ENCODE peak calls at places on chromosomes 2 and 18, in four cellular contexts. H is IMR-90, W is tibial nerve, A is heart left ventricle. Z is an unnamed sample.

GRCh38 chr18:73520229-73520628 is 627.4 kb downstream of the FBXO15 start:
- DNase-seq in H (peak), W (no peak), A (no peak), Z (no peak)

GRCh38 chr18:72233106-72233505 is 311.0 kb downstream of the CBLN2 start:
- DNase-seq in H (no peak), A (no peak), W (no peak), Z (no peak)

GRCh38 chr2:73859721-73860586 is 31.2 kb downstream of the STAMBP start:
- DNase-seq in W (no peak), H (peak), A (no peak), Z (no peak)

GRCh38 chr2:118794546-118794945 is 52.9 kb downstream of the EN1 start:
- DNase-seq in A (no peak), H (no peak), W (no peak), Z (no peak)

GRCh38 chr2:20616341-20616871 is 34.5 kb downstream of the HS1BP3 start:
- DNase-seq in W (no peak), A (no peak), H (no peak), Z (peak)

GRCh38 chr18:33802955-33803354 is 224.9 kb downstream of the ASXL3 start:
- DNase-seq in A (no peak), W (no peak), H (no peak), Z (no peak)

GRCh38 chr18:50791599-50792438 is 28.0 kb downstream of the MRO start:
- DNase-seq in W (no peak), H (no peak), A (no peak), Z (no peak)

GRCh38 chr2:72940786-72941185 is 23.5 kb downstream of the EMX1 start:
- DNase-seq in W (no peak), H (peak), A (no peak), Z (no peak)

GRCh38 chr2:48819206-48819605 is 63.7 kb upstream of the LHCGR start:
- DNase-seq in H (no peak), A (no peak), W (no peak), Z (no peak)

GRCh38 chr2:70685771-70686171 is 82.2 kb downstream of the ADD2 start:
- DNase-seq in H (no peak), A (no peak), W (no peak), Z (no peak)

GRCh38 chr18:32550958-32551357 is 80.3 kb upstream of the GAREM1 start:
- DNase-seq in W (no peak), A (no peak), H (no peak), Z (no peak)

GRCh38 chr2:234158812-234159211 is 108.3 kb downstream of the SPP2 start:
- DNase-seq in A (no peak), W (no peak), H (peak), Z (no peak)

GRCh38 chr2:50345691-50346090 is 686.2 kb downstream of the NRXN1 start:
- DNase-seq in A (no peak), W (no peak), H (no peak), Z (no peak)

GRCh38 chr18:2513616-2514015 is 57.7 kb downstream of the METTL4 start:
- DNase-seq in H (peak), W (no peak), A (no peak), Z (no peak)

GRCh38 chr18:13270279-13270911 is 51.8 kb downstream of the LDLRAD4 start:
- DNase-seq in W (no peak), H (no peak), A (no peak), Z (no peak)

GRCh38 chr2:80473806-80474205 is 169.3 kb upstream of the LRRTM1 start:
- DNase-seq in A (no peak), H (no peak), W (no peak), Z (no peak)

GRCh38 chr18:48153641-48154481 is 223.4 kb upstream of the SMAD2 start:
- DNase-seq in H (no peak), A (no peak), W (peak), Z (peak)

GRCh38 chr2:162301151-162301804 is 17.2 kb downstream of the IFIH1 start:
- DNase-seq in W (peak), H (peak), A (peak), Z (peak)

GRCh38 chr2:49371302-49371701 is 217.0 kb upstream of the FSHR start:
- DNase-seq in A (no peak), W (no peak), H (no peak), Z (no peak)

GRCh38 chr2:140814141-140814540 is 1316.7 kb downstream of the LRP1B start:
- DNase-seq in A (no peak), H (no peak), W (no peak), Z (peak)

GRCh38 chr2:197251576-197251975 is 59.0 kb downstream of the ANKRD44 start:
- DNase-seq in H (peak), W (no peak), A (no peak), Z (no peak)

GRCh38 chr2:64228126-64228678 is 84.0 kb upstream of the PELI1 start:
- DNase-seq in W (peak), A (peak), H (peak), Z (peak)

GRCh38 chr2:110873056-110873502 is 140.7 kb downstream of the ACOXL start:
- DNase-seq in W (no peak), H (no peak), A (no peak), Z (no peak)

GRCh38 chr2:126793885-126794613 is 104.6 kb upstream of the TEX51 start:
- DNase-seq in H (no peak), A (no peak), W (no peak), Z (peak)

GRCh38 chr2:115560671-115561070 is 1118.2 kb downstream of the DPP10 start:
- DNase-seq in H (no peak), W (no peak), A (no peak), Z (no peak)

GRCh38 chr2:105812180-105813044 is 67.7 kb downstream of the NCK2 start:
- DNase-seq in H (peak), A (peak), W (peak), Z (peak)

GRCh38 chr2:170822885-170823799 is 6.5 kb downstream of the GAD1 start:
- DNase-seq in A (no peak), H (no peak), W (no peak), Z (no peak)

GRCh38 chr2:85324639-85325465 is 2.9 kb downstream of the TGOLN2 start:
- DNase-seq in H (peak), W (no peak), A (no peak), Z (no peak)

GRCh38 chr2:118221952-118222594 is 133.8 kb downstream of the INSIG2 start:
- DNase-seq in H (peak), W (peak), A (no peak), Z (peak)

GRCh38 chr2:147913701-147914480 is 69.1 kb downstream of the ACVR2A start:
- DNase-seq in H (peak), W (no peak), A (no peak), Z (no peak)

DNA sequence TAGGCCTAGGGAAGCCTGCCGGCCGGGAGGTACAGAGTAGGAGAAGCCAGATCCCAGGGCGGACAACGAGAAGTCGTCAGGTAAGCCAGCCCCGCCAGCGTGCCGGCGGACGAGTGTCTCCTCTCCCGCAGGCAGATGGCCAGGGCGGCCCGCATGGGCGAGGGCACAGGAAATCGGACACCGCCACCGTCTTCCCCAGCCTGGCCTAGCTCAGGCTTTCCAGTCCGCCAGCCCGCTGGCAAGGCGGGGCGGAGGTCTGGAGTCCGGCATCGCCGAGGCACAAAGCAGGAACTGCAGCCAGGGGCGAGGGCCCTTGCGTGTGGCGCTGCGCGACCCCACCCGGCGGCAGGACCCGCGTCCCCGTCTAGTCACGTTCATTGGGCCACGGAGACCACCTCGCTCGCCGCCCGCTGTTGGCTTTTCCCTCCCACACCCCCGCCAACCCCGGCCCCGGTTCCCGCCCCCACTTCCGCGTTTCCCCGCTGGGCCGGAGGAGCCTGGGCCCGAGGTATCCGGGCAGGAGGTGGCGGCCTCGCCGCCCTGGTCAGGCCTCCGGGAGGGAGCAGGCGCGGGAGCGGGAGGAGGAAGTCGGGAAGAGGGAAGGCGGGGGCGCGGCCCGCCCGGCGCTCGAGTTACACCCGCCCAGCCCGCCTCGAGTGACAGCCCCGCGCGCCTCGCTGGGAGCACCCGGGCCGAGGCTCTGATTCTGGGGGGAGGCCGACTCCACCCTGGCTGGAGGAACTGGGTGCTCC is at the start of gene GPD2:
- DNase-seq in H (peak), W (peak), A (peak), Z (peak)
- TF ChIP-seq POLR2A in H (peak), W (peak), A (no peak), Z (no peak)

GRCh38 chr2:209773377-209773776 is 1.7 kb downstream of the UNC80 start:
- DNase-seq in W (no peak), A (no peak), H (no peak), Z (no peak)

GRCh38 chr2:209767316-209767715 is 4.3 kb upstream of the UNC80 start:
- DNase-seq in H (no peak), A (no peak), W (no peak), Z (no peak)

GRCh38 chr2:209771474-209772292 is at the start of gene UNC80:
- DNase-seq in A (peak), H (peak), W (peak), Z (peak)

GRCh38 chr2:209768557-209768956 is 3.1 kb upstream of the UNC80 start:
- DNase-seq in W (no peak), H (no peak), A (no peak), Z (no peak)

DNA sequence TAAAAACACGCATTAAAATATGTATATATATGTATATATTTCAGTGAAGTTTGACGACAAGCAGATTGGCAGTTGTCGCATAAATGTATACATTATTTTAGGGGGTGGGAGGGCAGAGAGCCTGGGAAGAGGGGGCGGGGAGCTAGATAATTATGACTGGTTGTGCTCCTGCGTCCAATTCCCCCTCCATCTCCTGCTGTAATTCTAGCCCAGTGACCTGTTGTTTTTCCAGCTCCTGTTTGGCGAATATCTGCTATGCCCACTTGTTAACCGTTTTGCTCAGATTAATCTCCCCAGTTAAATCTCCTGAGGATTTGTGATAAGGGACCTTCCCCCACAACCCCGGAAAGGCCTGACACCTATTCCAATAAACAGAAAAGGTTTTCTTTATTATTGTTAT is 684 bp downstream of the UNC80 start:
- DNase-seq in W (no peak), H (no peak), A (no peak), Z (no peak)
- H3K4me3 ChIP-seq in W (no peak), H (no peak), A (peak), Z (no peak)

GRCh38 chr2:102489646-102490045 is 16.6 kb downstream of the SLC9A4 start:
- DNase-seq in W (no peak), A (no peak), H (no peak), Z (no peak)
- H3K27ac ChIP-seq in W (no peak), A (no peak), H (no peak), Z (no peak)

GRCh38 chr2:158559252-158559651 is 102.5 kb downstream of the PKP4 start:
- DNase-seq in H (no peak), A (no peak), W (no peak), Z (no peak)
- TF ChIP-seq POLR2A in H (no peak), A (no peak), W (no peak), Z (no peak)

DNA sequence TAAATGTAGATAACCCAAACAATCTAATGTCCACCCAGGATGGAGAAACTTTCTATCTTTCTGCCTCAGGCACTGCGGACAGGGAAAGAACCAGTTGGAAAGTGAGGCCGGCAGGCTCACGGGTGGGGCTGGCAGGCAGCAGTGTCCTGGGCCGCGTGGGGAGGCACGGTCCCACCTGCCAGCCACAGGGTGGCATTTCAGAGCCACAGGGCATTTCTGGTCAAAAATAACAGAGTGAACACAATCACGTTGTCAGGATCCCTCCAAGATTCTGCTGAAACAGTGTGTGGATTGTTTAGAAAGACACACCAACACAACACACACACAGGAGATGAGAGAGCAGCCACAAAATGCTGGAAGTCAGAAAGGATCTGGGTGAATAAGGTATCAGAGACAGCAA is 174.1 kb downstream of the HDAC4 start:
- DNase-seq in W (no peak), A (no peak), H (no peak), Z (no peak)
- H3K4me3 ChIP-seq in W (no peak), A (no peak), H (no peak), Z (no peak)

Z was measured in adrenal gland.